ENCODE peak calls at places on chromosomes 12 and 14, in eight cellular contexts. One of them, this sample, is unnamed.

GRCh38 chr12:97167598-97167997 is 260.5 kb downstream of the NEDD1 start:
- DNase-seq in stomach: no peak
- DNase-seq in upper lobe of left lung: no peak
- DNase-seq in K562: no peak
- DNase-seq in A549: no peak
- DNase-seq in transverse colon: no peak
- DNase-seq in SK-N-SH: no peak
- DNase-seq in sigmoid colon: no peak
- DNase-seq in this sample: no peak

GRCh38 chr12:104630230-104630670 is 173.5 kb downstream of the CHST11 start:
- DNase-seq in stomach: no peak
- DNase-seq in upper lobe of left lung: no peak
- DNase-seq in K562: no peak
- DNase-seq in A549: no peak
- DNase-seq in transverse colon: no peak
- DNase-seq in SK-N-SH: no peak
- DNase-seq in sigmoid colon: no peak
- DNase-seq in this sample: no peak

GRCh38 chr12:27220057-27220987 is 23.8 kb upstream of the STK38L start:
- DNase-seq in stomach: no peak
- DNase-seq in upper lobe of left lung: no peak
- DNase-seq in K562: no peak
- DNase-seq in A549: no peak
- DNase-seq in transverse colon: no peak
- DNase-seq in SK-N-SH: no peak
- DNase-seq in sigmoid colon: no peak
- DNase-seq in this sample: no peak

GRCh38 chr12:109716512-109717389 is 3.1 kb downstream of the FAM222A start:
- DNase-seq in stomach: no peak
- DNase-seq in upper lobe of left lung: no peak
- DNase-seq in K562: no peak
- DNase-seq in A549: no peak
- DNase-seq in transverse colon: peak; percentile 48
- DNase-seq in SK-N-SH: peak; percentile 27
- DNase-seq in sigmoid colon: peak; percentile 92
- DNase-seq in this sample: peak; percentile 86

GRCh38 chr14:95523818-95524448 is 7.5 kb upstream of the SYNE3 start:
- DNase-seq in stomach: peak; percentile 56
- DNase-seq in upper lobe of left lung: no peak
- DNase-seq in K562: peak; percentile 56
- DNase-seq in A549: no peak
- DNase-seq in transverse colon: peak; percentile 79
- DNase-seq in SK-N-SH: no peak
- DNase-seq in sigmoid colon: no peak
- DNase-seq in this sample: no peak

GRCh38 chr14:70701610-70702009 is 59.9 kb downstream of the TTC9 start:
- DNase-seq in stomach: no peak
- DNase-seq in upper lobe of left lung: no peak
- DNase-seq in K562: no peak
- DNase-seq in A549: no peak
- DNase-seq in transverse colon: no peak
- DNase-seq in SK-N-SH: no peak
- DNase-seq in sigmoid colon: no peak
- DNase-seq in this sample: no peak

GRCh38 chr14:81268016-81268416 is 47.3 kb upstream of the GTF2A1 start:
- DNase-seq in stomach: no peak
- DNase-seq in upper lobe of left lung: no peak
- DNase-seq in K562: peak; percentile 61
- DNase-seq in A549: peak; percentile 33
- DNase-seq in transverse colon: no peak
- DNase-seq in SK-N-SH: no peak
- DNase-seq in sigmoid colon: no peak
- DNase-seq in this sample: no peak

GRCh38 chr12:127388985-127389384 is 878.0 kb upstream of the TMEM132C start:
- DNase-seq in stomach: no peak
- DNase-seq in upper lobe of left lung: no peak
- DNase-seq in K562: no peak
- DNase-seq in A549: no peak
- DNase-seq in transverse colon: no peak
- DNase-seq in SK-N-SH: no peak
- DNase-seq in sigmoid colon: no peak
- DNase-seq in this sample: no peak

GRCh38 chr14:32681598-32681997 is 257.1 kb upstream of the NPAS3 start:
- DNase-seq in stomach: no peak
- DNase-seq in upper lobe of left lung: no peak
- DNase-seq in K562: no peak
- DNase-seq in A549: no peak
- DNase-seq in transverse colon: no peak
- DNase-seq in SK-N-SH: no peak
- DNase-seq in sigmoid colon: no peak
- DNase-seq in this sample: no peak

GRCh38 chr12:9340422-9341259 is 132.4 kb upstream of the PZP start:
- DNase-seq in stomach: no peak
- DNase-seq in upper lobe of left lung: no peak
- DNase-seq in K562: peak; percentile 16
- DNase-seq in A549: no peak
- DNase-seq in transverse colon: no peak
- DNase-seq in SK-N-SH: no peak
- DNase-seq in sigmoid colon: no peak
- DNase-seq in this sample: no peak

GRCh38 chr14:75450381-75451276 is 22.8 kb downstream of the JDP2 start:
- DNase-seq in stomach: peak; percentile 90
- DNase-seq in upper lobe of left lung: no peak
- DNase-seq in K562: no peak
- DNase-seq in A549: no peak
- DNase-seq in transverse colon: peak; percentile 78
- DNase-seq in SK-N-SH: no peak
- DNase-seq in sigmoid colon: peak; percentile 84
- DNase-seq in this sample: peak; percentile 51

GRCh38 chr12:13339538-13339937 is 143.0 kb downstream of the EMP1 start:
- DNase-seq in stomach: no peak
- DNase-seq in upper lobe of left lung: no peak
- DNase-seq in K562: no peak
- DNase-seq in A549: peak; percentile 49
- DNase-seq in transverse colon: no peak
- DNase-seq in SK-N-SH: no peak
- DNase-seq in sigmoid colon: no peak
- DNase-seq in this sample: no peak

GRCh38 chr12:132413931-132414588 is 75.9 kb upstream of the FBRSL1 start:
- DNase-seq in stomach: no peak
- DNase-seq in upper lobe of left lung: peak; percentile 74
- DNase-seq in K562: no peak
- DNase-seq in A549: no peak
- DNase-seq in transverse colon: no peak
- DNase-seq in SK-N-SH: peak; percentile 81
- DNase-seq in sigmoid colon: no peak
- DNase-seq in this sample: no peak
- TF ChIP-seq CTCF in stomach: no peak
- TF ChIP-seq CTCF in upper lobe of left lung: no peak
- TF ChIP-seq CTCF in K562: peak; percentile 70
- TF ChIP-seq CTCF in A549: peak; percentile 79
- TF ChIP-seq CTCF in transverse colon: no peak
- TF ChIP-seq CTCF in SK-N-SH: peak; percentile 57
- TF ChIP-seq CTCF in sigmoid colon: peak; percentile 52
- TF ChIP-seq CTCF in this sample: peak; percentile 6

GRCh38 chr14:56145965-56146364 is 27.8 kb downstream of the PELI2 start:
- DNase-seq in stomach: no peak
- DNase-seq in upper lobe of left lung: no peak
- DNase-seq in K562: no peak
- DNase-seq in A549: no peak
- DNase-seq in transverse colon: no peak
- DNase-seq in SK-N-SH: no peak
- DNase-seq in sigmoid colon: no peak
- DNase-seq in this sample: no peak

GRCh38 chr14:56150018-56150417 is 31.8 kb downstream of the PELI2 start:
- DNase-seq in stomach: no peak
- DNase-seq in upper lobe of left lung: no peak
- DNase-seq in K562: no peak
- DNase-seq in A549: no peak
- DNase-seq in transverse colon: no peak
- DNase-seq in SK-N-SH: no peak
- DNase-seq in sigmoid colon: no peak
- DNase-seq in this sample: no peak

GRCh38 chr14:56150645-56151345 is 32.6 kb downstream of the PELI2 start:
- DNase-seq in stomach: no peak
- DNase-seq in upper lobe of left lung: no peak
- DNase-seq in K562: no peak
- DNase-seq in A549: no peak
- DNase-seq in transverse colon: no peak
- DNase-seq in SK-N-SH: no peak
- DNase-seq in sigmoid colon: no peak
- DNase-seq in this sample: no peak

GRCh38 chr14:56145181-56145580 is 27.0 kb downstream of the PELI2 start:
- DNase-seq in stomach: no peak
- DNase-seq in upper lobe of left lung: no peak
- DNase-seq in K562: no peak
- DNase-seq in A549: no peak
- DNase-seq in transverse colon: no peak
- DNase-seq in SK-N-SH: no peak
- DNase-seq in sigmoid colon: no peak
- DNase-seq in this sample: no peak

GRCh38 chr14:56147980-56148901 is 30.0 kb downstream of the PELI2 start:
- DNase-seq in stomach: no peak
- DNase-seq in upper lobe of left lung: no peak
- DNase-seq in K562: no peak
- DNase-seq in A549: no peak
- DNase-seq in transverse colon: no peak
- DNase-seq in SK-N-SH: no peak
- DNase-seq in sigmoid colon: no peak
- DNase-seq in this sample: no peak
- H3K27ac ChIP-seq in stomach: no peak overlapping the region
- H3K27ac ChIP-seq in upper lobe of left lung: no peak overlapping the region
- H3K27ac ChIP-seq in K562: no peak overlapping the region
- H3K27ac ChIP-seq in A549: no peak overlapping the region
- H3K27ac ChIP-seq in transverse colon: no peak overlapping the region
- H3K27ac ChIP-seq in SK-N-SH: no peak overlapping the region
- H3K27ac ChIP-seq in sigmoid colon: peak overlapping the region; percentile 21
- H3K27ac ChIP-seq in this sample: no peak overlapping the region

GRCh38 chr12:4645023-4645422 is 3.8 kb downstream of the AKAP3 start:
- DNase-seq in stomach: no peak
- DNase-seq in upper lobe of left lung: no peak
- DNase-seq in K562: no peak
- DNase-seq in A549: no peak
- DNase-seq in transverse colon: no peak
- DNase-seq in SK-N-SH: no peak
- DNase-seq in sigmoid colon: no peak
- DNase-seq in this sample: no peak

GRCh38 chr12:4649358-4649661 is 396 bp downstream of the NDUFA9 start:
- DNase-seq in stomach: no peak
- DNase-seq in upper lobe of left lung: no peak
- DNase-seq in K562: no peak
- DNase-seq in A549: no peak
- DNase-seq in transverse colon: no peak
- DNase-seq in SK-N-SH: no peak
- DNase-seq in sigmoid colon: no peak
- DNase-seq in this sample: no peak

GRCh38 chr12:4648499-4649357 is at the start of the genes AKAP3 and NDUFA9:
- DNase-seq in stomach: peak; percentile 82
- DNase-seq in upper lobe of left lung: peak; percentile 68
- DNase-seq in K562: peak; percentile 83
- DNase-seq in A549: peak; percentile 67
- DNase-seq in transverse colon: peak; percentile 86
- DNase-seq in SK-N-SH: peak; percentile 79
- DNase-seq in sigmoid colon: peak; percentile 89
- DNase-seq in this sample: peak; percentile 76

GRCh38 chr12:4648099-4648498 is 752 bp downstream of the AKAP3 start:
- DNase-seq in stomach: no peak
- DNase-seq in upper lobe of left lung: no peak
- DNase-seq in K562: no peak
- DNase-seq in A549: no peak
- DNase-seq in transverse colon: no peak
- DNase-seq in SK-N-SH: no peak
- DNase-seq in sigmoid colon: no peak
- DNase-seq in this sample: no peak

DNA sequence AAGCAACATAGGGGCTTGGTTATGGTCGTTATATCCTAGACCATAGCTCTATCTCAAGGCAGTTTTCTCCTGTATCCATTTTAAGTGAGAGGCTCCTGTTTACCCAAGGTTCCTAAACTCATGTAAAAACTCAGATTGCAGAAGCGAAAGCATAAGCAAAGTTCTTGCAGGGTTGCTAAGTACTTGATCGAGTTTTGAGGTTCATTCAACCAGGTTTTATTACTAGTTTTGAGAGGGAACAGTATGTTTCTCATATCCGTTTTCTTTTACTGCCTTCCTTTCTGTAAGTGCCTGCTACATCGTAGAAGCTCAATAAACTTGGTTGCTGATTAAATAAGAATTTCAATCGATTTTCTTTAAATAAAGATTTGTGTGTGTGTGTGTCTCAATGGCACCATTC is 5.1 kb downstream of the AKAP3 start:
- DNase-seq in stomach: no peak
- DNase-seq in upper lobe of left lung: no peak
- DNase-seq in K562: no peak
- DNase-seq in A549: no peak
- DNase-seq in transverse colon: no peak
- DNase-seq in SK-N-SH: no peak
- DNase-seq in sigmoid colon: no peak
- DNase-seq in this sample: no peak
- TF ChIP-seq EP300 in stomach: no peak
- TF ChIP-seq EP300 in upper lobe of left lung: no peak
- TF ChIP-seq EP300 in K562: no peak
- TF ChIP-seq EP300 in A549: no peak
- TF ChIP-seq EP300 in transverse colon: no peak
- TF ChIP-seq EP300 in SK-N-SH: no peak
- TF ChIP-seq EP300 in sigmoid colon: no peak
- TF ChIP-seq EP300 in this sample: no peak

GRCh38 chr12:88325828-88326214 is 183.7 kb downstream of the TMTC3 start:
- DNase-seq in stomach: no peak
- DNase-seq in upper lobe of left lung: no peak
- DNase-seq in K562: no peak
- DNase-seq in A549: no peak
- DNase-seq in transverse colon: no peak
- DNase-seq in SK-N-SH: no peak
- DNase-seq in sigmoid colon: peak; percentile 67
- DNase-seq in this sample: no peak

GRCh38 chr12:88328056-88328455 is 185.9 kb downstream of the TMTC3 start:
- DNase-seq in stomach: no peak
- DNase-seq in upper lobe of left lung: no peak
- DNase-seq in K562: no peak
- DNase-seq in A549: no peak
- DNase-seq in transverse colon: no peak
- DNase-seq in SK-N-SH: no peak
- DNase-seq in sigmoid colon: no peak
- DNase-seq in this sample: no peak

DNA sequence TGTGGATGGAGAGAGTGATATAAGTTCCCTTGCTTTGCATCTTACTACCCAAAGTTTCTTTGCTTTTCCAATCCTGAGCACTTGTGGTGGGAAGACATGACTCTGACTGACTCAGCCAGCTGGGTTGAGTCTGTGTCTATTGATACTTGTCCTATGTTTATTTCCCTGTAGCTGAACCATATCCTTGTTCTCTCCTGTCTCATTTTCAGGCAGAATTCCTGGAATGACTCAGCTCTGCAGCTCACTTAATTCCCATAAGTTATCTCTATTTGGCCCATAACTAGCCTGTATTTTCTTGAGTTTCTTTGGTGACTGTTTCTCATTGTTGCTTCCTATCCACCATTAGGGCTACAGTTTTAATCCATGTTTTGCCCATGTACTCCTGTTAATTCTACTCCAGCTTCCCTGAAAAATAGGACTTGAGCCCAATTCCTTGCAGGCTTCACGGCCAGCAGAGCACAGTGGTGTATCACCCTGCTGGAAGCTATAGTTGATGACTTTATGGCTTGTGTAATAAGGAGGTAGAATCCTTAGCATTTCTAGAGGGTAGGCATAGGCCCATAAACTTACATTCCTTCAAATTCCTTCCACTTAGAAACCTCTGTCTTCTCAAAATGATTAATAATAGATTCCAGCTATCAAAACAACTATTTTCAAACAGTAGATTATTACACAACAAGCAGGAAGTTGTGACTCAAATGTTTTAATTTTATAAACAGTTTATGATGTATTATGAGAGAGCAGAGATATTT is 183.1 kb downstream of the TMTC3 start:
- DNase-seq in stomach: no peak
- DNase-seq in upper lobe of left lung: no peak
- DNase-seq in K562: no peak
- DNase-seq in A549: peak; percentile 16
- DNase-seq in transverse colon: no peak
- DNase-seq in SK-N-SH: no peak
- DNase-seq in sigmoid colon: no peak
- DNase-seq in this sample: no peak
- TF ChIP-seq CTCF in stomach: no peak
- TF ChIP-seq CTCF in upper lobe of left lung: no peak
- TF ChIP-seq CTCF in K562: no peak
- TF ChIP-seq CTCF in A549: peak; percentile 5
- TF ChIP-seq CTCF in transverse colon: no peak
- TF ChIP-seq CTCF in SK-N-SH: peak; percentile 21
- TF ChIP-seq CTCF in sigmoid colon: no peak
- TF ChIP-seq CTCF in this sample: no peak

This sample was measured in ovary.